ENCODE peak calls at places on chromosomes 12 and 14, in six cellular contexts. G, W, R, V, D and C are unnamed samples.

GRCh38 chr12:15644700-15645099 is 144.5 kb downstream of the EPS8 start:
- DNase-seq in G (no peak), R (no peak), V (no peak), D (no peak), W (no peak), C (no peak)

GRCh38 chr12:66036317-66036716 is 94.2 kb downstream of the LLPH start:
- DNase-seq in D (no peak), W (no peak), R (no peak), V (no peak), G (no peak), C (no peak)

GRCh38 chr12:20624718-20625117 is 70.4 kb upstream of the SLCO1C1 start:
- DNase-seq in G (no peak), W (no peak), R (no peak), V (no peak), D (no peak), C (no peak)

GRCh38 chr12:75854681-75855309 is 176.8 kb downstream of the PHLDA1 start:
- DNase-seq in W (no peak), V (no peak), G (no peak), R (no peak), D (no peak), C (no peak)

GRCh38 chr12:2813573-2814185 is 1.2 kb downstream of the ITFG2 start:
- DNase-seq in D (no peak), R (peak; percentile 55), G (no peak), V (no peak), W (no peak), C (no peak)

GRCh38 chr12:25236626-25237025 is 14.1 kb downstream of the KRAS start:
- DNase-seq in G (no peak), R (no peak), V (no peak), W (no peak), D (no peak), C (no peak)

GRCh38 chr14:51369814-51370213 is 129.8 kb downstream of the TMX1 start:
- DNase-seq in W (no peak), G (no peak), D (no peak), R (no peak), V (no peak), C (no peak)

GRCh38 chr12:38961683-38962082 is 56.3 kb upstream of the CPNE8 start:
- DNase-seq in D (no peak), G (no peak), W (no peak), V (no peak), R (no peak), C (no peak)

GRCh38 chr14:105537580-105538474 is 11.4 kb downstream of the TMEM121 start:
- DNase-seq in G (no peak), D (peak; percentile 74), R (peak; percentile 62), V (no peak), W (peak; percentile 68), C (no peak)

GRCh38 chr12:29731556-29731955 is 52.2 kb downstream of the TMTC1 start:
- DNase-seq in R (no peak), D (no peak), G (no peak), W (no peak), V (no peak), C (no peak)

GRCh38 chr12:81627336-81628189 is 131.6 kb downstream of the PPFIA2 start:
- DNase-seq in D (no peak), W (no peak), G (no peak), R (no peak), V (no peak), C (no peak)

GRCh38 chr12:11650697-11651281 is 1.3 kb downstream of the ETV6 start:
- DNase-seq in R (peak; percentile 15), V (no peak), D (no peak), W (no peak), G (peak; percentile 40), C (no peak)
- TF ChIP-seq CTCF in R (no peak), V (no peak), D (no peak), W (no peak), G (no peak), C (no peak)

GRCh38 chr12:121507245-121507644 is 73.6 kb downstream of the KDM2B start:
- DNase-seq in V (no peak), W (no peak), D (no peak), R (no peak), G (no peak), C (no peak)
- TF ChIP-seq POLR2A in V (no peak), W (no peak), D (no peak), R (no peak), G (no peak), C (no peak)

DNA sequence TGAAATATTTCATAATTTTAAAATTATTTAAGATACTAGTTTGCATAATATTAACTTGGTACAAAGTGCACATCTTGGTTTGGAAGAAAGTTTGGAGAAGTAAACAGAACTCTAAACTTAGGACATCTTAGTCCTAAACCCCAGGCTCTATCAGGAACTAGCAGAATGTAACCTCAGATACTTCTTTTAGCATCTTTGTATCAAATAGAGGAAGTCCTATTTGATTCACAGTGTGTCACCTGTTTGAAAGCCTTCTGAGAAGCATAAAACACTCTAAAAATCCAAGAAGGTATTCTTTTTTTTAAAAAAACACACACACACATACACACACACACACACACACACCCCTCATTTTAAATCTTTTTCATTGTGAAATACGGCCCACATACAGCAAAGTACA is 12.0 kb upstream of the RNU6-7 start:
- DNase-seq in W (no peak), G (no peak), R (no peak), V (no peak), D (no peak), C (no peak)
- TF ChIP-seq POLR2AphosphoS5 in W (no peak), G (no peak), R (no peak), V (no peak), D (no peak), C (no peak)

GRCh38 chr12:26919216-26919555 is 18.6 kb downstream of the INTS13 start:
- DNase-seq in G (no peak), D (no peak), W (no peak), R (no peak), V (no peak), C (no peak)

GRCh38 chr12:26921886-26922285 is 15.9 kb downstream of the INTS13 start:
- DNase-seq in D (no peak), V (no peak), G (no peak), W (no peak), R (no peak), C (no peak)

DNA sequence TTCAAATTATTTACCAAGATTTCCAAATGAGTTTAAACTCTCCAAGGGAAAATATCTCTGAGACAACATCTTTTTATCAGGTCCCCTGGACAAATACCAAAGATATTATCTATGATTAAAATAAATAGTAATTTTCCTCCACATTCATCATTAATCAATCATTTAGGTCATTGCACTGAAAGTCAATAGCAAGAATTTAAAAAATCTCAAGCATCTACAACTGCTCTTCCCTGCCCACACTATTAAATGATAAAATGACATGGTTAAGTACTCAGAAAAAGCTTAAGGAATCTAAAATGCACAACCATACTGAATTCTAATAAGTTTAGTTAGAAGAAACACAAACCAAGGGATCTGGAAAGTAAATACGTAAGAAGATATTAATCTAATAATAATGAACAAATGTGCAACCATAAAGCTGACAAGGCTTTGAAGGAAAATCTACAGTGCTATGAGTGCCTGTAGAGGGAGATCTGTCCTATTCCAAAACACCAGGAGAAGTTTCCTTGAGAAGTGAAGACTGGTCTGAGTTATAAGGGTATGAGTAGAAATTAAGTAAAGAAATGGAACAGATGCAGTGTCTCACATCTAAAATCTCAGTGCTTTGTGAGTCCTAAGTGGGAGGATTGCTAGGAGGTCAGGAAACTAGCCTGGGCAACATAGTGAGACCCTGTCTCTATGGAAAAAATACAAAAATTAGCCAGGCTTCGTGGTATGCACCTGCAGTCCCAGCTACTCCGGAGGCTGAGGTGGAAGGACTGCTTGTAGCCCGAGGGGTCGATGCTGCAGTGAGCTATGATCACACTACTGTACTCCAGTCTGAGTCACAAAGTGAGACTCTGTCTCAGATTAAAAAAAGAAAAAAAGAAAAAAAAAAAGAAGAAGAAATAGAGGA is 19.2 kb downstream of the INTS13 start:
- DNase-seq in V (no peak), W (no peak), D (no peak), R (no peak), G (no peak), C (no peak)
- TF ChIP-seq CTCF in V (peak; percentile 20), W (no peak), D (no peak), R (no peak), G (no peak), C (no peak)

GRCh38 chr12:53378222-53378621 is 1.8 kb upstream of the SP1 start:
- DNase-seq in D (peak; percentile 54), G (no peak), W (no peak), V (no peak), R (no peak), C (no peak)

GRCh38 chr12:53380797-53381738 is 1.1 kb downstream of the SP1 start:
- DNase-seq in G (no peak), R (peak; percentile 35), W (peak; percentile 75), V (peak; percentile 45), D (peak; percentile 66), C (peak; percentile 87)

GRCh38 chr12:53378705-53379388 is 1.1 kb upstream of the SP1 start:
- DNase-seq in V (no peak), R (no peak), D (no peak), G (no peak), W (no peak), C (no peak)

GRCh38 chr12:53380104-53380796 is at the start of gene SP1:
- DNase-seq in R (peak; percentile 94), G (peak; percentile 62), W (peak; percentile 97), D (peak; percentile 93), V (peak; percentile 88), C (no peak)

DNA sequence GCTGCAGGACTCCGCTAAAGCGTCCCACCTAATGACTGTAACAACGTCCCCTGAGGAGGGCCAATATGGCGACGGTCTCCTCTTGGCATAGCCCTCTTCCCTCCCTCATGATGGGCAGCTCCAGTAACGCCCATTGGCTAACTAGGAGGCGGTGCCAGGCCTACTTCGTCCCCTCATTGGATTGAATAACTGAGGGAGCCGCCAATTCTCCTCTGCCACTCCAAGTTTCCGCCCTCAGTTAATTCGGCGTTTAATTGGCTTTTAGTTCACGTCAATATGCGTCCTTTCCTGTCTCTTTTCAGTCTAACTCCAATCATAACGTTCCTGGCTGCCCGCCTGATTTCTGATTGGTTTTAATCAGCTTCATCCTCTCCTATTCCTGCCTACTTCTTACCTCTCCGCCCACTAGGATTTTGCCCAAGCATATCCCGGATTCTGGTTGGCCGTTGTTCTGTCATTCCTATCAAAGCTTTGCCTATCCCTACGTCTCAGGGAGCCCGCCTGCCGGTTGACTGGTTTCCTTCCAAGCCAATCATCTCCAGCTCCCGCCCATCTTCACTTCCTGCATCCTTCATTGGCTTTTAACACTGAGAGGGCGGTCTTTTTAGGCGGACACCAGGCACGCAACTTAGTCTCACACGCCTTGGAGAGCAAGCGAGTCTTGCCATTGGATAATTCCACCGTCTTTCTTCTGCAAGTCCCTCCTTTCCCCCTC is 430 bp upstream of the SP1 start:
- DNase-seq in D (peak; percentile 100), G (peak; percentile 100), W (peak; percentile 100), R (peak; percentile 99), V (peak; percentile 100), C (peak; percentile 100)
- TF ChIP-seq POLR2A in D (peak; percentile 86), G (peak; percentile 97), W (peak; percentile 92), R (peak; percentile 87), V (peak; percentile 89), C (peak; percentile 92)

GRCh38 chr14:100341301-100342031 is 18.3 kb downstream of the SLC25A47 start:
- DNase-seq in V (no peak), W (no peak), G (peak; percentile 44), D (no peak), R (no peak), C (peak; percentile 64)
- TF ChIP-seq POLR2AphosphoS5 in V (no peak), W (no peak), G (peak; percentile 44), D (no peak), R (no peak), C (no peak)